ENCODE peak calls at places on chromosomes 6 and 20, in eight cellular contexts. Q, W, S, C, Z, B, D and J are unnamed samples.

GRCh38 chr6:159961523-159961922 is 7.4 kb upstream of the IGF2R start:
- DNase-seq in S (no peak), D (no peak), C (no peak), Z (no peak), B (no peak), W (no peak), Q (no peak), J (no peak)

GRCh38 chr20:22312744-22313346 is 271.5 kb downstream of the FOXA2 start:
- DNase-seq in B (peak; percentile 64), Z (no peak), Q (peak; percentile 6), W (no peak), D (peak; percentile 6), S (peak; percentile 61), C (no peak), J (peak; percentile 47)

GRCh38 chr20:37533154-37533715 is 5.6 kb upstream of the BLCAP start:
- DNase-seq in B (no peak), W (no peak), D (no peak), C (no peak), S (no peak), Z (no peak), Q (no peak), J (no peak)

GRCh38 chr6:9195322-9195721 is 760.0 kb upstream of the SLC35B3 start:
- DNase-seq in Q (no peak), B (no peak), Z (no peak), W (no peak), D (no peak), S (no peak), C (no peak), J (no peak)

GRCh38 chr6:5723905-5724691 is 282.6 kb downstream of the NRN1 start:
- DNase-seq in B (peak; percentile 35), W (no peak), Q (no peak), D (no peak), C (peak; percentile 80), S (no peak), Z (no peak), J (no peak)

GRCh38 chr20:60477958-60478357 is 519.7 kb downstream of the CDH26 start:
- DNase-seq in W (no peak), D (no peak), B (no peak), Z (no peak), C (no peak), Q (no peak), S (no peak), J (no peak)

GRCh38 chr20:22383156-22383555 is 201.2 kb downstream of the FOXA2 start:
- DNase-seq in S (no peak), B (no peak), D (no peak), Q (no peak), C (no peak), W (no peak), Z (no peak), J (peak; percentile 14)

GRCh38 chr6:122789078-122789861 is at the start of gene SMPDL3A:
- DNase-seq in Q (peak; percentile 39), Z (peak; percentile 75), W (no peak), B (peak; percentile 88), S (peak; percentile 82), C (peak; percentile 68), D (peak; percentile 57), J (peak; percentile 86)

GRCh38 chr6:2876210-2877056 is 26.7 kb downstream of the SERPINB9 start:
- DNase-seq in W (no peak), C (no peak), Z (peak; percentile 83), B (peak; percentile 64), S (peak; percentile 54), D (peak; percentile 80), Q (peak; percentile 88), J (peak; percentile 88)

GRCh38 chr20:36017034-36017951 is 48.9 kb downstream of the CNBD2 start:
- DNase-seq in S (no peak), W (no peak), B (no peak), Q (peak; percentile 75), D (peak; percentile 88), C (no peak), Z (no peak), J (peak; percentile 85)

GRCh38 chr20:32562495-32562911 is 22.6 kb downstream of the NOL4L start:
- DNase-seq in B (peak; percentile 26), D (no peak), S (peak; percentile 53), W (no peak), Q (no peak), Z (no peak), C (no peak), J (no peak)

GRCh38 chr6:166417285-166417691 is 34.5 kb upstream of the MPC1 start:
- DNase-seq in S (no peak), C (no peak), B (no peak), Z (peak; percentile 10), W (no peak), D (no peak), Q (no peak), J (no peak)

GRCh38 chr6:123515715-123516114 is 121.0 kb downstream of the TRDN start:
- DNase-seq in D (no peak), Q (no peak), S (no peak), W (no peak), Z (no peak), C (no peak), B (no peak), J (peak; percentile 10)

GRCh38 chr6:140052757-140053729 is 678.6 kb upstream of the CITED2 start:
- DNase-seq in B (peak; percentile 41), C (no peak), Q (no peak), D (no peak), W (no peak), S (peak; percentile 26), Z (no peak), J (no peak)

GRCh38 chr6:4350571-4351505 is 215.5 kb upstream of the ECI2 start:
- DNase-seq in Z (no peak), W (no peak), Q (no peak), S (no peak), C (no peak), B (no peak), D (no peak), J (no peak)

GRCh38 chr20:55579802-55580201 is 425.5 kb downstream of the CBLN4 start:
- DNase-seq in Q (no peak), Z (no peak), C (no peak), B (no peak), S (no peak), W (no peak), D (no peak), J (no peak)

GRCh38 chr20:38714308-38714707 is 10.0 kb upstream of the SLC32A1 start:
- DNase-seq in S (no peak), D (no peak), C (no peak), W (no peak), Q (no peak), Z (no peak), B (peak; percentile 38), J (no peak)

GRCh38 chr6:63816979-63817436 is 181.4 kb downstream of the PHF3 start:
- DNase-seq in W (no peak), D (no peak), Q (no peak), S (peak; percentile 27), C (no peak), B (peak; percentile 60), Z (no peak), J (peak; percentile 34)

GRCh38 chr6:88238065-88238464 is 71.9 kb upstream of the CNR1 start:
- DNase-seq in S (peak; percentile 45), B (peak; percentile 58), D (no peak), Q (no peak), Z (no peak), W (no peak), C (peak; percentile 45), J (peak; percentile 5)

GRCh38 chr6:24554474-24554873 is 59.7 kb downstream of the ALDH5A1 start:
- DNase-seq in W (no peak), S (no peak), B (no peak), D (no peak), Q (no peak), Z (no peak), C (no peak), J (no peak)

GRCh38 chr6:170063851-170064617 is 226.8 kb downstream of the DLL1 start:
- DNase-seq in S (peak; percentile 44), C (no peak), B (no peak), D (no peak), Q (no peak), Z (peak; percentile 52), W (no peak), J (no peak)

GRCh38 chr20:1299522-1299921 is 29.4 kb downstream of the SDCBP2 start:
- DNase-seq in W (no peak), C (peak; percentile 44), S (peak; percentile 16), Z (peak; percentile 45), D (no peak), Q (no peak), B (peak; percentile 45), J (no peak)

GRCh38 chr6:91717094-91717493 is 1130.2 kb upstream of the MAP3K7 start:
- DNase-seq in Z (no peak), S (no peak), W (no peak), Q (no peak), D (no peak), C (no peak), B (no peak), J (no peak)

GRCh38 chr6:101800598-101800997 is 407.1 kb downstream of the GRIK2 start:
- DNase-seq in Z (no peak), W (no peak), D (no peak), S (no peak), C (no peak), Q (no peak), B (no peak), J (no peak)

GRCh38 chr20:29079769-29080690 is 2177.4 kb upstream of the DEFB115 start:
- DNase-seq in Q (no peak), B (no peak), Z (no peak), S (no peak), W (no peak), C (no peak), D (peak; percentile 38), J (no peak)

GRCh38 chr6:168650686-168651085 is 209.7 kb downstream of the SMOC2 start:
- DNase-seq in Q (no peak), Z (no peak), C (no peak), W (no peak), D (no peak), B (no peak), S (no peak), J (no peak)

GRCh38 chr20:37340998-37341397 is 4.9 kb upstream of the SRC start:
- DNase-seq in B (no peak), Z (no peak), W (no peak), Q (no peak), D (no peak), S (no peak), C (no peak), J (no peak)

GRCh38 chr6:84575264-84575663 is 189.1 kb downstream of the TBX18 start:
- DNase-seq in Z (no peak), W (no peak), S (no peak), B (no peak), C (no peak), Q (peak; percentile 45), D (peak; percentile 39), J (peak; percentile 20)

GRCh38 chr20:2246081-2246491 is 49.7 kb upstream of the TGM3 start:
- DNase-seq in C (no peak), W (no peak), S (peak; percentile 34), Q (no peak), Z (no peak), D (no peak), B (peak; percentile 63), J (no peak)

GRCh38 chr6:155782320-155782730 is 326.7 kb upstream of the NOX3 start:
- DNase-seq in D (peak; percentile 47), W (no peak), B (no peak), Z (no peak), S (no peak), C (no peak), Q (peak; percentile 31), J (peak; percentile 26)

GRCh38 chr6:11772109-11772830 is 6.3 kb downstream of the ADTRP start:
- DNase-seq in Q (peak; percentile 83), S (no peak), D (peak; percentile 88), C (no peak), Z (no peak), B (no peak), W (no peak), J (peak; percentile 81)

GRCh38 chr20:57590485-57591288 is 29.5 kb downstream of the ZBP1 start:
- DNase-seq in Z (no peak), C (no peak), Q (no peak), W (no peak), D (no peak), S (no peak), B (no peak), J (no peak)

GRCh38 chr6:7451321-7451720 is 61.7 kb downstream of the RIOK1 start:
- DNase-seq in D (no peak), C (no peak), B (no peak), Q (no peak), W (no peak), Z (no peak), S (no peak), J (no peak)

GRCh38 chr20:50198716-50199115 is 8.1 kb downstream of the CEBPB start:
- DNase-seq in D (no peak), W (no peak), Q (no peak), Z (no peak), B (no peak), S (no peak), C (no peak), J (no peak)